ENCODE peak calls at places on chromosomes 7 and 10, in ten cellular contexts. Z, J, D, L, H, A, C, U, G and S are unnamed samples. For H3K4me1 and H3K36me3, the result is how much of the 10 kb centered on the place peaks cover.

GRCh38 chr7:41916450-41916927 is 213.6 kb upstream of the INHBA start:
- DNase-seq in H (no peak), Z (no peak), C (no peak), L (peak), U (peak), J (no peak), D (no peak), G (no peak), A (no peak), S (peak)

GRCh38 chr10:77873558-77874380 is 52.8 kb downstream of the DLG5 start:
- DNase-seq in A (peak), D (no peak), C (peak), L (peak), G (peak), J (no peak), Z (no peak), U (peak), H (no peak), S (no peak)

GRCh38 chr10:104293021-104293420 is 24.0 kb downstream of the GSTO2 start:
- DNase-seq in J (no peak), D (no peak), U (no peak), L (peak), Z (no peak), A (no peak), C (no peak), G (no peak), H (no peak), S (no peak)

GRCh38 chr7:107394831-107395230 is 75.0 kb upstream of the GPR22 start:
- DNase-seq in C (no peak), A (no peak), G (no peak), J (no peak), L (peak), H (no peak), D (no peak), Z (no peak), U (peak), S (no peak)

GRCh38 chr10:98038333-98038732 is 7.9 kb upstream of the CRTAC1 start:
- DNase-seq in J (no peak), L (no peak), Z (no peak), D (no peak), C (no peak), H (no peak), U (no peak), G (no peak), A (peak), S (no peak)

GRCh38 chr10:52703898-52704297 is 68.7 kb downstream of the MBL2 start:
- DNase-seq in A (no peak), H (no peak), G (no peak), L (peak), J (no peak), U (peak), D (no peak), C (no peak), Z (no peak), S (no peak)

GRCh38 chr7:132519936-132520335 is 56.3 kb downstream of the PLXNA4 start:
- DNase-seq in C (no peak), U (no peak), G (no peak), L (peak), J (no peak), Z (no peak), H (no peak), D (no peak), A (no peak), S (peak)

GRCh38 chr7:150978136-150978789 is at the start of gene KCNH2:
- DNase-seq in A (no peak), U (peak), C (peak), J (peak), Z (peak), H (peak), G (no peak), L (no peak), D (peak), S (peak)

GRCh38 chr10:55001422-55001821 is 200.4 kb upstream of the PCDH15 start:
- DNase-seq in C (no peak), A (no peak), G (no peak), U (no peak), H (no peak), J (no peak), Z (no peak), L (no peak), D (no peak), S (no peak)

GRCh38 chr7:101804087-101804631 is 13.3 kb upstream of the CUX1 start:
- DNase-seq in A (no peak), Z (no peak), C (no peak), U (no peak), H (no peak), G (no peak), L (peak), J (no peak), D (no peak), S (no peak)

GRCh38 chr7:16747095-16747494 is 6.5 kb upstream of the TSPAN13 start:
- DNase-seq in L (no peak), C (no peak), A (no peak), D (peak), J (peak), Z (no peak), H (no peak), U (no peak), G (no peak), S (no peak)

GRCh38 chr10:9615179-9615578 is 1402.5 kb upstream of the CELF2 start:
- DNase-seq in L (peak), D (no peak), A (no peak), H (no peak), J (no peak), C (no peak), Z (no peak), U (no peak), G (no peak), S (no peak)

GRCh38 chr7:28106316-28106957 is 74.2 kb downstream of the JAZF1 start:
- DNase-seq in L (no peak), C (no peak), A (no peak), J (peak), H (no peak), Z (no peak), G (no peak), U (peak), D (peak), S (no peak)

GRCh38 chr10:97196213-97197029 is 10.7 kb upstream of the SLIT1 start:
- DNase-seq in H (peak), L (peak), C (peak), U (peak), G (peak), Z (peak), J (peak), A (peak), D (peak), S (peak)

GRCh38 chr10:4883079-4883739 is 57.2 kb downstream of the AKR1E2 start:
- DNase-seq in J (no peak), G (no peak), H (no peak), D (no peak), Z (no peak), C (peak), A (no peak), U (peak), L (peak), S (peak)

GRCh38 chr10:11846542-11846941 is 23.4 kb downstream of the PROSER2 start:
- DNase-seq in G (no peak), A (peak), Z (no peak), H (no peak), J (no peak), C (no peak), U (peak), D (no peak), L (no peak), S (no peak)

GRCh38 chr7:157676001-157676400 is 339.2 kb downstream of the DNAJB6 start:
- DNase-seq in C (no peak), J (no peak), D (no peak), L (no peak), G (no peak), H (no peak), Z (no peak), U (no peak), A (peak), S (no peak)
- H3K4me1 ChIP-seq in C (under half), J (under half), D (under half), L (under half), G (under half), H (under half), Z (under half), U (under half), A (under half), S (under half)

GRCh38 chr7:87600130-87601124 is at the start of gene ABCB1:
- DNase-seq in L (peak), U (peak), D (peak), G (peak), H (peak), A (peak), J (peak), Z (peak), C (peak), S (peak)
- H3K4me3 ChIP-seq in L (peak), U (peak), D (peak), G (no peak), H (peak), A (peak), J (peak), Z (peak), C (no peak), S (peak)

GRCh38 chr7:87885018-87885417 is 8.7 kb downstream of the DBF4 start:
- DNase-seq in C (no peak), U (no peak), L (no peak), J (no peak), G (no peak), A (no peak), D (no peak), Z (no peak), H (no peak), S (no peak)
- H3K36me3 ChIP-seq in C (half or more), U (under half), L (under half), J (under half), G (under half), A (under half), D (under half), Z (half or more), H (half or more), S (under half)

DNA sequence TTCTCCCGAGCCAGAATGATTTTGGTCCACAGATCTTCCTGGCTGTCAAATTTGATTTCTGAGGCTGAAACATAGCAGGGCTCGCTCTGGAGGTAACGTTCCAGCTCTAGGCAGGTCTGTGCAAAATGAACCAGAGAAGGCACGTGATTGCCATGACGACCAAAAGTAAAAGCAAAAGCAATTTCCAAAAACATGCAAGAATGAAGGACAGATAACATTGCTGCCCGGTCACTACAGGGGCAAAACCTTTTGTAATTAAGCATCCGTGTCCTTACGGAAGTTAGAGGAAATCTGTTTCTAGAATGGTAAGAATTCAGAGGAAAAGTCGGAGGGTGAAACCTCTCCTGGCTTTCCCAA is 2.9 kb downstream of the KLF6 start:
- DNase-seq in A (no peak), G (no peak), U (peak), D (no peak), H (no peak), L (peak), C (no peak), Z (no peak), J (no peak), S (no peak)
- H3K4me1 ChIP-seq in A (under half), G (half or more), U (half or more), D (half or more), H (under half), L (under half), C (under half), Z (under half), J (half or more), S (under half)

DNA sequence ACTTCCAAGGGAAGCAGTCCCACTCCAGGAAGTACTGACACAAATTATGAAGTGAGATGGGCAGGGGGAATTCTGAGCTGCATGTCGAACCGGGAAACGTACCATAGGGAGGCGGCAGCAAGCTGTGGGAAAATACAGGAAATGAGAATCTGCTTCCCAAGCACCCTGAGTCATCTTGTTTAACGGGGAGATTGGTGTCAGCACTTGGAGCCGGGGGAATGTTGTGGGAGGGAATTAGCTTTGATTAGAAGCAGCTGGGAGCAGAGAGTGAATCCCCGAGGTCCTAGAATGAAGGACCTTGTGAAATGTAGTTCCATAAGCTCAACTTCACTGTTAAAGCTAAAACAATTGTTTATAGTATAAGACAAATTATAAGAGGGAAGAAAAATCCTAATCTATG is 141.4 kb upstream of the PRKCQ start:
- DNase-seq in L (peak), A (no peak), C (no peak), U (peak), Z (no peak), G (no peak), D (peak), H (no peak), J (peak), S (no peak)
- H3K4me3 ChIP-seq in L (peak), A (no peak), C (no peak), U (peak), Z (no peak), G (no peak), D (no peak), H (no peak), J (no peak), S (no peak)

GRCh38 chr7:130513447-130513846 is 21.6 kb downstream of the MEST start:
- DNase-seq in G (no peak), L (no peak), Z (no peak), U (no peak), C (no peak), D (no peak), A (no peak), J (no peak), H (no peak), S (no peak)
- H3K36me3 ChIP-seq in G (under half), L (under half), Z (half or more), U (under half), C (under half), D (under half), A (under half), J (under half), H (under half), S (under half)